ENCODE peak calls at places on chromosomes 1 and 21, in four cellular contexts. F is glomerular endothelial cell, L is endothelial cell, O is Right ventricle myocardium inferior. Y is an unnamed sample.
A peak's percentile ranks its signal among the peaks of the same experiment; 100 is the strongest.

GRCh38 chr1:85149805-85150204 is 51.0 kb downstream of the SYDE2 start:
- DNase-seq in O (peak; percentile 50), F (no peak), L (no peak), Y (no peak)

GRCh38 chr1:44390277-44390676 is 14.8 kb upstream of the RNF220 start:
- DNase-seq in O (no peak), F (no peak), L (no peak), Y (no peak)

GRCh38 chr1:206545351-206545750 is 38.0 kb downstream of the RASSF5 start:
- DNase-seq in L (no peak), F (no peak), O (no peak), Y (no peak)

GRCh38 chr1:5830771-5831599 is 161.2 kb downstream of the NPHP4 start:
- DNase-seq in O (no peak), L (peak; percentile 39), F (no peak), Y (no peak)

GRCh38 chr1:21651214-21652042 is 17.7 kb downstream of the RAP1GAP start:
- DNase-seq in O (no peak), L (no peak), F (no peak), Y (no peak)

GRCh38 chr1:235683653-235684052 is 34.1 kb upstream of the GNG4 start:
- DNase-seq in O (no peak), L (no peak), F (no peak), Y (no peak)

GRCh38 chr1:152870831-152871730 is 7.0 kb upstream of the SMCP start:
- DNase-seq in O (no peak), F (no peak), L (peak; percentile 57), Y (no peak)

GRCh38 chr21:32653326-32653901 is 41.2 kb upstream of the CFAP298 start:
- DNase-seq in L (peak; percentile 21), F (no peak), O (no peak), Y (no peak)

GRCh38 chr1:71804140-71804539 is 478.2 kb downstream of the NEGR1 start:
- DNase-seq in F (no peak), O (peak; percentile 55), L (no peak), Y (no peak)

GRCh38 chr1:21308847-21309652 is 18.8 kb upstream of the ECE1 start:
- DNase-seq in F (no peak), O (no peak), L (no peak), Y (no peak)

GRCh38 chr1:11984121-11984520 is 3.9 kb downstream of the MFN2 start:
- DNase-seq in L (no peak), F (no peak), O (no peak), Y (no peak)

GRCh38 chr1:169550294-169550693 is 36.0 kb downstream of the F5 start:
- DNase-seq in O (no peak), F (peak; percentile 48), L (no peak), Y (no peak)

GRCh38 chr1:108901106-108901505 is 24.3 kb downstream of the GPSM2 start:
- DNase-seq in L (no peak), O (no peak), F (no peak), Y (no peak)

GRCh38 chr1:44609412-44609767 is 64.9 kb downstream of the TMEM53 start:
- DNase-seq in L (peak; percentile 62), F (no peak), O (no peak), Y (no peak)

GRCh38 chr1:184624051-184624450 is 130.6 kb downstream of the EDEM3 start:
- DNase-seq in F (no peak), L (no peak), O (no peak), Y (no peak)

GRCh38 chr1:28601696-28602095 is 9.6 kb downstream of the RAB42 start:
- DNase-seq in L (no peak), F (no peak), O (no peak), Y (no peak)

GRCh38 chr1:92949937-92950817 is 11.1 kb downstream of the DIPK1A start:
- DNase-seq in L (no peak), O (no peak), F (no peak), Y (no peak)

GRCh38 chr1:24874056-24874455 is 56.0 kb downstream of the RUNX3 start:
- DNase-seq in L (no peak), O (no peak), F (no peak), Y (no peak)

GRCh38 chr1:245156736-245157505 is 2.1 kb downstream of the KIF26B start:
- DNase-seq in O (no peak), F (no peak), L (peak; percentile 19), Y (no peak)

GRCh38 chr1:204623894-204624361 is 61.6 kb downstream of the LRRN2 start:
- DNase-seq in F (no peak), O (no peak), L (peak; percentile 62), Y (no peak)

GRCh38 chr1:25703671-25704637 is 87.4 kb downstream of the MAN1C1 start:
- DNase-seq in F (no peak), O (no peak), L (peak; percentile 13), Y (peak; percentile 38)

GRCh38 chr1:145874646-145875045 is 11.0 kb downstream of the ANKRD35 start:
- DNase-seq in O (no peak), F (no peak), L (no peak), Y (no peak)

GRCh38 chr1:43319288-43319687 is 18.3 kb upstream of the MPL start:
- DNase-seq in F (no peak), O (no peak), L (no peak), Y (no peak)

GRCh38 chr1:199851453-199851852 is 176.1 kb upstream of the NR5A2 start:
- DNase-seq in L (no peak), F (no peak), O (no peak), Y (no peak)

GRCh38 chr1:165068716-165069115 is 287.8 kb downstream of the LMX1A start:
- DNase-seq in L (no peak), F (no peak), O (no peak), Y (no peak)

GRCh38 chr1:31771891-31772668 is 7.9 kb upstream of the ADGRB2 start:
- DNase-seq in F (no peak), L (no peak), O (no peak), Y (no peak)

GRCh38 chr1:1021010-1021845 is 1.3 kb downstream of the AGRN start:
- DNase-seq in F (no peak), L (no peak), O (peak; percentile 75), Y (no peak)

GRCh38 chr1:9195651-9196050 is 38.9 kb upstream of the H6PD start:
- DNase-seq in F (no peak), L (no peak), O (no peak), Y (no peak)

GRCh38 chr1:39080269-39080826 is 54.2 kb downstream of the NDUFS5 start:
- DNase-seq in O (no peak), F (no peak), L (no peak), Y (no peak)

GRCh38 chr1:163897401-163898169 is 575.8 kb downstream of the NUF2 start:
- DNase-seq in O (peak; percentile 58), L (no peak), F (no peak), Y (no peak)

GRCh38 chr1:64082459-64082858 is 121.0 kb upstream of the UBE2U start:
- DNase-seq in F (no peak), L (no peak), O (no peak), Y (no peak)

GRCh38 chr1:21059021-21059420 is 117.7 kb downstream of the EIF4G3 start:
- DNase-seq in F (no peak), O (no peak), L (no peak), Y (no peak)

GRCh38 chr1:181354865-181355264 is 128.5 kb upstream of the CACNA1E start:
- DNase-seq in O (no peak), L (no peak), F (no peak), Y (no peak)

GRCh38 chr1:218810336-218810735 is 363.3 kb upstream of the LYPLAL1 start:
- DNase-seq in L (no peak), F (no peak), O (no peak), Y (no peak)

GRCh38 chr1:3211996-3212395 is 143.0 kb downstream of the PRDM16 start:
- DNase-seq in F (no peak), O (no peak), L (no peak), Y (no peak)